ENCODE peak calls at places on chromosomes 4 and X, in five cellular contexts. L is H9, C is HepG2, O is neural progenitor cell, K is GM23248. S is an unnamed sample.

GRCh38 chr4:153294631-153295030 is 49.9 kb upstream of the MND1 start:
- DNase-seq in L (no peak), C (no peak), O (no peak), K (peak; percentile 56), S (no peak)

GRCh38 chr4:80101768-80102116 is 28.7 kb upstream of the ANTXR2 start:
- DNase-seq in L (no peak), C (no peak), O (no peak), K (peak; percentile 33), S (no peak)

GRCh38 chrX:148632444-148632843 is 132.0 kb downstream of the AFF2 start:
- DNase-seq in L (no peak), C (no peak), O (no peak), K (no peak), S (no peak)

GRCh38 chr4:47954679-47955078 is 40.3 kb upstream of the NFXL1 start:
- DNase-seq in L (no peak), C (no peak), O (no peak), K (no peak), S (no peak)

GRCh38 chr4:7217453-7218310 is 25.3 kb downstream of the SORCS2 start:
- DNase-seq in L (no peak), C (no peak), O (peak; percentile 35), K (peak; percentile 25), S (no peak)

GRCh38 chr4:27836505-27836904 is 975.9 kb downstream of the STIM2 start:
- DNase-seq in L (no peak), C (no peak), O (no peak), K (no peak), S (no peak)

GRCh38 chr4:186414365-186414764 is 141.0 kb downstream of the MTNR1A start:
- DNase-seq in L (no peak), C (no peak), O (no peak), K (no peak), S (no peak)

GRCh38 chrX:107731831-107732502 is 43.6 kb downstream of the TSC22D3 start:
- DNase-seq in L (peak; percentile 93), C (no peak), O (peak; percentile 36), K (peak; percentile 70), S (no peak)

GRCh38 chr4:122710434-122711308 is 21.8 kb upstream of the BBS12 start:
- DNase-seq in L (no peak), C (no peak), O (no peak), K (peak; percentile 57), S (no peak)

GRCh38 chrX:12949927-12950656 is 24.8 kb upstream of the TMSB4X start:
- DNase-seq in L (no peak), C (no peak), O (no peak), K (peak; percentile 90), S (peak; percentile 63)

GRCh38 chr4:15714616-15715015 is 11.8 kb downstream of the BST1 start:
- DNase-seq in L (no peak), C (no peak), O (no peak), K (peak; percentile 35), S (no peak)

GRCh38 chr4:153362184-153362583 is 17.7 kb downstream of the MND1 start:
- DNase-seq in L (no peak), C (no peak), O (no peak), K (no peak), S (no peak)

GRCh38 chr4:116860891-116861290 is 224.5 kb downstream of the TRAM1L1 start:
- DNase-seq in L (no peak), C (no peak), O (no peak), K (no peak), S (no peak)

GRCh38 chr4:40314951-40315350 is 20.2 kb upstream of the CHRNA9 start:
- DNase-seq in L (no peak), C (no peak), O (no peak), K (peak; percentile 29), S (peak; percentile 3)

GRCh38 chr4:106624674-106625073 is 256.1 kb upstream of the GIMD1 start:
- DNase-seq in L (no peak), C (no peak), O (no peak), K (peak; percentile 66), S (no peak)

GRCh38 chrX:15750611-15751159 is 12.6 kb downstream of the CA5B start:
- DNase-seq in L (no peak), C (no peak), O (no peak), K (peak; percentile 40), S (no peak)

GRCh38 chrX:23228950-23229448 is 105.7 kb upstream of the PTCHD1 start:
- DNase-seq in L (no peak), C (no peak), O (no peak), K (no peak), S (no peak)

GRCh38 chr4:42865572-42866189 is 26.8 kb upstream of the GRXCR1 start:
- DNase-seq in L (peak; percentile 56), C (peak; percentile 48), O (peak; percentile 70), K (peak; percentile 58), S (peak; percentile 59)

GRCh38 chr4:32672369-32672768 is 1952.2 kb downstream of the PCDH7 start:
- DNase-seq in L (no peak), C (no peak), O (no peak), K (no peak), S (no peak)

GRCh38 chr4:8906991-8907595 is 35.5 kb upstream of the HMX1 start:
- DNase-seq in L (peak; percentile 15), C (no peak), O (no peak), K (no peak), S (no peak)

GRCh38 chrX:72545990-72546389 is 26.7 kb downstream of the HDAC8 start:
- DNase-seq in L (no peak), C (peak; percentile 2), O (no peak), K (no peak), S (no peak)

GRCh38 chr4:40550900-40551546 is 78.6 kb downstream of the RBM47 start:
- DNase-seq in L (no peak), C (peak; percentile 54), O (peak; percentile 24), K (peak; percentile 59), S (peak; percentile 89)

GRCh38 chrX:67353651-67354370 is 190.0 kb upstream of the AR start:
- DNase-seq in L (no peak), C (no peak), O (no peak), K (peak; percentile 77), S (no peak)

GRCh38 chr4:86730310-86730709 is 118.9 kb downstream of the SLC10A6 start:
- DNase-seq in L (peak; percentile 54), C (peak; percentile 5), O (peak; percentile 24), K (no peak), S (no peak)

GRCh38 chr4:102554482-102554881 is 53.3 kb downstream of the NFKB1 start:
- DNase-seq in L (peak; percentile 28), C (no peak), O (peak; percentile 16), K (peak; percentile 89), S (no peak)

GRCh38 chrX:9573282-9574106 is 108.6 kb downstream of the TBL1X start:
- DNase-seq in L (peak; percentile 38), C (no peak), O (peak; percentile 5), K (no peak), S (no peak)

GRCh38 chr4:48578132-48578964 is 88.3 kb downstream of the ZAR1 start:
- DNase-seq in L (peak; percentile 37), C (peak; percentile 64), O (peak; percentile 75), K (peak; percentile 81), S (peak; percentile 47)

GRCh38 chr4:57071340-57071739 is 38.8 kb downstream of the IGFBP7 start:
- DNase-seq in L (no peak), C (no peak), O (no peak), K (peak; percentile 66), S (no peak)

GRCh38 chr4:104491826-104492771 is 2.6 kb downstream of the CXXC4 start:
- DNase-seq in L (peak; percentile 73), C (no peak), O (peak; percentile 82), K (peak; percentile 3), S (peak; percentile 82)

GRCh38 chr4:104491396-104491821 is 3.3 kb downstream of the CXXC4 start:
- DNase-seq in L (peak; percentile 59), C (no peak), O (peak; percentile 85), K (peak; percentile 28), S (no peak)

GRCh38 chr4:104493071-104493831 is 1.4 kb downstream of the CXXC4 start:
- DNase-seq in L (no peak), C (no peak), O (peak; percentile 55), K (no peak), S (peak; percentile 34)

GRCh38 chr4:104494822-104495559 is at the start of gene CXXC4:
- DNase-seq in L (peak; percentile 87), C (peak; percentile 10), O (peak; percentile 94), K (peak; percentile 52), S (peak; percentile 88)

DNA sequence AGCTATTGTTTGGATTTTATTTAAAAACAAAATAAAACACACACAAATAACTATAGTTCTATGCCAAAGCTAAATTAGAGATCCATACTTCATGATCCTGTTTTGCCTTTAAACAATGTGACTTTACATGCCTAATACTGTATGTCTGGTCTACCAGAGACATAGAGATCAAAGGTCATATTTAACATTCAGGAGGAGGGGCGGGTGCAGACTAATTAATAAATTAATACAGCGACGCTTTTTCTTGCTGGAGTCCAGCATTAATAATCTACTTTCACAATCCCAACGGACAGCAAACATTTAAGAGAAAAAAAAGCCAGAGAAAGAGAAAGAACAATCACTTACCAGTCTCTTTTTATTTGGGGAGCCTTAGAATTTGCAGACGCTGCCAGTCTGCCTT is 533 bp downstream of the CXXC4 start:
- DNase-seq in L (no peak), C (peak; percentile 12), O (peak; percentile 33), K (peak; percentile 5), S (no peak)
- H3K9ac ChIP-seq in L (no peak overlapping the region), C (no peak overlapping the region), O (peak overlapping the region; percentile 46), K (no peak overlapping the region), S (peak overlapping the region; percentile 69)

GRCh38 chr4:20326460-20326859 is 74.8 kb downstream of the SLIT2 start:
- DNase-seq in L (no peak), C (no peak), O (no peak), K (no peak), S (no peak)
- H3K9ac ChIP-seq in L (no peak overlapping the region), C (no peak overlapping the region), O (no peak overlapping the region), K (no peak overlapping the region), S (no peak overlapping the region)

DNA sequence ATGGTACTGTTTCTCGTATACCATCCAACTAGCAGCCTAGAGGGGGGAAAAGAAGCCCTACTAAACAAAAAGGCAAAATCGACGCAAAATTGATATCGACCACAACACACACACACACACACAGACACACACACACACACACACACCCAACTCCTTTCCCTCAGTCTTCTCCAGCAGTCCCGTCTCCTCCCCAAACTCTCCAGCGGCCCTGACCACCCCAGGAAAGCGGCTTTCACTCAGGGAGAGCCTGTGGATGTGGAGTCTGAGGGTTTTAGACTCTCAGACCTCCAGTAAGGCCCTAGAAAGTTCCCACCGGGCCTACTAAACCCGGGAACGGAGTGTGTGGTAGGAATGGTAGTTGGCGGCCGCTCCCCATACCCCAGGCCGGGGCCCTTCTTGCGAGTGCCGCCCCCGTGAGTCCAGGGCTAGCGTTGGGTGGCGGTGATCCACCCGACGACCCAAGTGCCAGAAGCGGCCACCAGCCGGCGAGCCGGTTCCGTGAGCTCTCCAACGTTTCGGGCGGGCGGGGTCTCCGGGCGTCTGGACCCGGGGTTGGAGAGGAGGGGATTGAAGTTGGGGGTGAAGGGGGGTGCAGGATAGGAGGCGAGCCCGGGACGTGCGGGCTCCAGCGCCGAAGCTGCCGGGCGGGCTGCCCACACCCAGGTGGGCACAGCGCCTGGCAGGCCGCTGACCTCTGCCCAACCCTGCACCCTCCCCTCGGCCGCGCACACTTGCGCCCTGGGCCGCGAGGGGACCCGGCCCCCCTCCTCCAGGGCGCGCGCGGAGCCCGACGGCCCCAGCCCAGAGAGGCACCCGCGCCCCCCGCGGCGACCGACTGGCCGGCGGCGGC is 13.7 kb downstream of the ARX start:
- DNase-seq in L (no peak), C (no peak), O (peak; percentile 77), K (no peak), S (no peak)
- H3K9ac ChIP-seq in L (no peak overlapping the region), C (no peak overlapping the region), O (no peak overlapping the region), K (no peak overlapping the region), S (no peak overlapping the region)

GRCh38 chr4:148444296-148445070 is 2.3 kb upstream of the NR3C2 start:
- DNase-seq in L (peak; percentile 46), C (no peak), O (peak; percentile 70), K (peak; percentile 34), S (peak; percentile 27)
- H3K9ac ChIP-seq in L (no peak overlapping the region), C (no peak overlapping the region), O (no peak overlapping the region), K (no peak overlapping the region), S (peak overlapping the region; percentile 54)

GRCh38 chr4:69831646-69832325 is 28.2 kb downstream of the SULT1E1 start:
- DNase-seq in L (no peak), C (peak; percentile 6), O (no peak), K (no peak), S (peak; percentile 41)
- H3K9ac ChIP-seq in L (no peak overlapping the region), C (peak overlapping the region; percentile 73), O (no peak overlapping the region), K (no peak overlapping the region), S (peak overlapping the region; percentile 19)